ENCODE peak calls at places on chromosomes 3 and 15, in five cellular contexts. One of them, this sample, is unnamed.

GRCh38 chr3:47159153-47159552 is 4.8 kb downstream of the SETD2 start:
- DNase-seq in colonic mucosa: no peak
- DNase-seq in MM.1S: no peak
- DNase-seq in ovary: no peak
- DNase-seq in left ventricle myocardium inferior: no peak
- DNase-seq in this sample: no peak

GRCh38 chr3:141277451-141277850 is 45.8 kb downstream of the PXYLP1 start:
- DNase-seq in colonic mucosa: no peak
- DNase-seq in MM.1S: no peak
- DNase-seq in ovary: no peak
- DNase-seq in left ventricle myocardium inferior: no peak
- DNase-seq in this sample: no peak

GRCh38 chr15:74563442-74563841 is 22.4 kb downstream of the ARID3B start:
- DNase-seq in colonic mucosa: no peak
- DNase-seq in MM.1S: no peak
- DNase-seq in ovary: no peak
- DNase-seq in left ventricle myocardium inferior: no peak
- DNase-seq in this sample: no peak

GRCh38 chr3:192408007-192408655 is 319.2 kb downstream of the FGF12 start:
- DNase-seq in colonic mucosa: no peak
- DNase-seq in MM.1S: no peak
- DNase-seq in ovary: no peak
- DNase-seq in left ventricle myocardium inferior: peak
- DNase-seq in this sample: peak

GRCh38 chr3:127836004-127836882 is 13.9 kb upstream of the MGLL start:
- DNase-seq in colonic mucosa: no peak
- DNase-seq in MM.1S: peak
- DNase-seq in ovary: no peak
- DNase-seq in left ventricle myocardium inferior: no peak
- DNase-seq in this sample: no peak

GRCh38 chr3:135271562-135272290 is 476.7 kb downstream of the EPHB1 start:
- DNase-seq in colonic mucosa: no peak
- DNase-seq in MM.1S: no peak
- DNase-seq in ovary: no peak
- DNase-seq in left ventricle myocardium inferior: no peak
- DNase-seq in this sample: no peak

GRCh38 chr3:28901029-28901428 is 379.8 kb upstream of the RBMS3 start:
- DNase-seq in colonic mucosa: no peak
- DNase-seq in MM.1S: no peak
- DNase-seq in ovary: no peak
- DNase-seq in left ventricle myocardium inferior: no peak
- DNase-seq in this sample: no peak

GRCh38 chr3:185316740-185317407 is 46.1 kb upstream of the MAP3K13 start:
- DNase-seq in colonic mucosa: no peak
- DNase-seq in MM.1S: peak
- DNase-seq in ovary: no peak
- DNase-seq in left ventricle myocardium inferior: no peak
- DNase-seq in this sample: no peak

GRCh38 chr3:123660900-123661299 is 76.0 kb upstream of the HACD2 start:
- DNase-seq in colonic mucosa: peak
- DNase-seq in MM.1S: no peak
- DNase-seq in ovary: peak
- DNase-seq in left ventricle myocardium inferior: peak
- DNase-seq in this sample: peak

GRCh38 chr15:59166601-59167265 is 39.9 kb upstream of the LDHAL6B start:
- DNase-seq in colonic mucosa: no peak
- DNase-seq in MM.1S: no peak
- DNase-seq in ovary: no peak
- DNase-seq in left ventricle myocardium inferior: no peak
- DNase-seq in this sample: no peak

GRCh38 chr15:59169337-59169736 is 37.3 kb upstream of the LDHAL6B start:
- DNase-seq in colonic mucosa: no peak
- DNase-seq in MM.1S: no peak
- DNase-seq in ovary: no peak
- DNase-seq in left ventricle myocardium inferior: no peak
- DNase-seq in this sample: no peak

GRCh38 chr15:59166156-59166555 is 40.5 kb upstream of the LDHAL6B start:
- DNase-seq in colonic mucosa: no peak
- DNase-seq in MM.1S: no peak
- DNase-seq in ovary: no peak
- DNase-seq in left ventricle myocardium inferior: no peak
- DNase-seq in this sample: no peak

GRCh38 chr15:59170295-59170881 is 36.3 kb upstream of the LDHAL6B start:
- DNase-seq in colonic mucosa: peak
- DNase-seq in MM.1S: no peak
- DNase-seq in ovary: peak
- DNase-seq in left ventricle myocardium inferior: no peak
- DNase-seq in this sample: peak

DNA sequence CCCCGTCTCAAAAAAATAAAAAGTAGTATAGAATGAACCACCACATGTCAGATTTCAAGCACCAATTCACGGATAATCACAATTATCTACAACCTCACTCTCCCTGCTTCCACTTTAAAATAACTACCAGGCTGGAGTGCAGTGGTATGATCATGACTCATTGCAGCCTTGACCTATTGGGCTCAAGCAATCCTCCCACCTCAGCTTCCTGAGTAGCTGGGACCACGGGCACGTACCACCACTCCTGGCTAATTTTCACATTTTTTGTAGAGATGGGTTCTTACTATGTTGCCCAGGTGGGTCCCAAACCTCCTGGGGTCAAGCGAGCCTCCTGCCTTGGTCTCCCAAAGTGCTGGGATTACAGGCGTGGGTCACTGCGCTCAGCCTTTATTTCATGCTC is 38.1 kb upstream of the LDHAL6B start:
- DNase-seq in colonic mucosa: no peak
- DNase-seq in MM.1S: no peak
- DNase-seq in ovary: no peak
- DNase-seq in left ventricle myocardium inferior: no peak
- DNase-seq in this sample: no peak
- H3K27ac ChIP-seq in colonic mucosa: no peak
- H3K27ac ChIP-seq in MM.1S: no peak
- H3K27ac ChIP-seq in ovary: no peak
- H3K27ac ChIP-seq in left ventricle myocardium inferior: no peak
- H3K27ac ChIP-seq in this sample: peak

DNA sequence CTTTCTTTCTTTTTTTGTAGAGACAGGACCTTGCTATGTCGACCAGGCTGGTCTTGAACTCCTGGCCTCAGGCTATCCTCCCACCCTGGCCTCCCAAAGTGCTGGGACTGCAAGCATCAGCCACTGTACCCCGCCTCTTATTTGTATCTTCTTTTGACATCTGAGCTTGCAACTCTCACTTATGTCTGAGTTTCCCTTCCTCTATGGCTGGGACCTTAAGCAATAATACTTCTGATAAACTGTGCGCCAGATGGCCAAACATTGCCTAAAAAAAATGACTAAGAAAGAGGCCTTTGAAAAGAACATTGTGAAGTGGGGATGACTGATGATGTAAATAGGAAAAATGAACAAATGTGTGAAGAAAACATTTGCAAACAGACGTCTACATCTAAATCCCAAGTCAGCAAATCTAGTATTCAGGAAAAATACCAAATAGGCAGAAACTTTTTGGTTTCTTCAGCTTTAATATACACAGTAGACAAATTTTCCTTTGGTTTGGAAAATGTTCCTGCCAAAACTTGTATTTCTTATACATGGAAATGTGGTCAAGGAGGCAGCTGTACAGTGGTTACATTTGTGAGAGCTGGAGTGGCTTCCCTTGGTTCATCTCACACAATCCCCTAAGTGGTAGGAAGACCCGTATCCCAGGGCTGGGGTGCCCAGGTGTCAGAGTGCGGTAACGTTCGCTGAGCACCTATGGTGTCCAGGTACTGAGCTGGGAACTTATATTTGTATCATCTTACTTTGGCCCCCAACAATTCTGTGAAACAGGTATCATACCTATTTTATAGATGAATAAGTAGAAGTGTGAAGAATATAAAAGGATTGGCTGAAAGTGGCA is 11.6 kb upstream of the TFRC start:
- DNase-seq in colonic mucosa: no peak
- DNase-seq in MM.1S: peak
- DNase-seq in ovary: peak
- DNase-seq in left ventricle myocardium inferior: no peak
- DNase-seq in this sample: peak
- H3K27ac ChIP-seq in colonic mucosa: no peak
- H3K27ac ChIP-seq in MM.1S: peak
- H3K27ac ChIP-seq in ovary: no peak
- H3K27ac ChIP-seq in left ventricle myocardium inferior: no peak
- H3K27ac ChIP-seq in this sample: no peak

DNA sequence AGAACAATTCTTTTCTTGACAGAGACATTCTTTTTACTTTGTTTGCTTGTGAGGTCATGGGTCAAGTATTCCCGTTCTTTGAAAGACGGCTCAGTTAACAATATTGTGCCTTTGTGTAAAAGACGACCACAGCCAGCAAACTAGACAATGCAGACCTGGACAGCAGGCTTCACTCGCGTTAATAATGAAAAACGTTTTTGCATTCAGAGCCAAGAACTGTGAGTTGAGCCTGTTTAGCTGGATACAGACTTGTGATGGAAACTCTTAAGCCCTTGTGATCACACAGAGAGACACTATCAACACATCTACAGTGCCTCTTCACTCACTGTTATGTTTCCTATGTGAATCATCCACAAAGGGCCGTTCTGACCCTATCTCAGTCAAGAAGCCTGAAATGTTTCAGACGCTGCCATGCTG is 37.3 kb upstream of the CMTM7 start:
- DNase-seq in colonic mucosa: no peak
- DNase-seq in MM.1S: no peak
- DNase-seq in ovary: no peak
- DNase-seq in left ventricle myocardium inferior: no peak
- DNase-seq in this sample: no peak
- H3K27ac ChIP-seq in colonic mucosa: no peak
- H3K27ac ChIP-seq in MM.1S: no peak
- H3K27ac ChIP-seq in ovary: no peak
- H3K27ac ChIP-seq in left ventricle myocardium inferior: no peak
- H3K27ac ChIP-seq in this sample: no peak

GRCh38 chr3:194504861-194505260 is 18.1 kb upstream of the ATP13A3 start:
- DNase-seq in colonic mucosa: no peak
- DNase-seq in MM.1S: no peak
- DNase-seq in ovary: no peak
- DNase-seq in left ventricle myocardium inferior: no peak
- DNase-seq in this sample: no peak
- H3K27ac ChIP-seq in colonic mucosa: no peak
- H3K27ac ChIP-seq in MM.1S: no peak
- H3K27ac ChIP-seq in ovary: no peak
- H3K27ac ChIP-seq in left ventricle myocardium inferior: no peak
- H3K27ac ChIP-seq in this sample: no peak

GRCh38 chr15:64535460-64536243 is 75.3 kb downstream of the ZNF609 start:
- DNase-seq in colonic mucosa: no peak
- DNase-seq in MM.1S: no peak
- DNase-seq in ovary: no peak
- DNase-seq in left ventricle myocardium inferior: no peak
- DNase-seq in this sample: no peak
- H3K27ac ChIP-seq in colonic mucosa: peak
- H3K27ac ChIP-seq in MM.1S: no peak
- H3K27ac ChIP-seq in ovary: no peak
- H3K27ac ChIP-seq in left ventricle myocardium inferior: no peak
- H3K27ac ChIP-seq in this sample: no peak

GRCh38 chr15:44711356-44712107 is at the start of gene B2M:
- DNase-seq in colonic mucosa: peak
- DNase-seq in MM.1S: peak
- DNase-seq in ovary: peak
- DNase-seq in left ventricle myocardium inferior: peak
- DNase-seq in this sample: peak

GRCh38 chr15:44710236-44711088 is 661 bp downstream of the PATL2 start:
- DNase-seq in colonic mucosa: peak
- DNase-seq in MM.1S: peak
- DNase-seq in ovary: no peak
- DNase-seq in left ventricle myocardium inferior: peak
- DNase-seq in this sample: no peak

GRCh38 chr15:44711089-44711355 is at the start of gene PATL2:
- DNase-seq in colonic mucosa: no peak
- DNase-seq in MM.1S: no peak
- DNase-seq in ovary: no peak
- DNase-seq in left ventricle myocardium inferior: no peak
- DNase-seq in this sample: no peak

GRCh38 chr15:44713006-44713966 is 2.0 kb downstream of the B2M start:
- DNase-seq in colonic mucosa: no peak
- DNase-seq in MM.1S: peak
- DNase-seq in ovary: no peak
- DNase-seq in left ventricle myocardium inferior: no peak
- DNase-seq in this sample: no peak

DNA sequence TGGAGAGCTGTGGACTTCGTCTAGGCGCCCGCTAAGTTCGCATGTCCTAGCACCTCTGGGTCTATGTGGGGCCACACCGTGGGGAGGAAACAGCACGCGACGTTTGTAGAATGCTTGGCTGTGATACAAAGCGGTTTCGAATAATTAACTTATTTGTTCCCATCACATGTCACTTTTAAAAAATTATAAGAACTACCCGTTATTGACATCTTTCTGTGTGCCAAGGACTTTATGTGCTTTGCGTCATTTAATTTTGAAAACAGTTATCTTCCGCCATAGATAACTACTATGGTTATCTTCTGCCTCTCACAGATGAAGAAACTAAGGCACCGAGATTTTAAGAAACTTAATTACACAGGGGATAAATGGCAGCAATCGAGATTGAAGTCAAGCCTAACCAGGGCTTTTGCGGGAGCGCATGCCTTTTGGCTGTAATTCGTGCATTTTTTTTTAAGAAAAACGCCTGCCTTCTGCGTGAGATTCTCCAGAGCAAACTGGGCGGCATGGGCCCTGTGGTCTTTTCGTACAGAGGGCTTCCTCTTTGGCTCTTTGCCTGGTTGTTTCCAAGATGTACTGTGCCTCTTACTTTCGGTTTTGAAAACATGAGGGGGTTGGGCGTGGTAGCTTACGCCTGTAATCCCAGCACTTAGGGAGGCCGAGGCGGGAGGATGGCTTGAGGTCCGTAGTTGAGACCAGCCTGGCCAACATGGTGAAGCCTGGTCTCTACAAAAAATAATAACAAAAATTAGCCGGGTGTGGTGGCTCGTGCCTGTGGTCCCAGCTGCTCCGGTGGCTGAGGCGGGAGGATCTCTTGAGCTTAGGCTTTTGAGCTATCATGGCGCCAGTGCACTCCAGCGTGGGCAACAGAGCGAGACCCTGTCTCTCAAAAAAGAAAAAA is 1.0 kb downstream of the B2M start:
- DNase-seq in colonic mucosa: peak
- DNase-seq in MM.1S: peak
- DNase-seq in ovary: peak
- DNase-seq in left ventricle myocardium inferior: peak
- DNase-seq in this sample: peak
- H3K27ac ChIP-seq in colonic mucosa: peak
- H3K27ac ChIP-seq in MM.1S: peak
- H3K27ac ChIP-seq in ovary: peak
- H3K27ac ChIP-seq in left ventricle myocardium inferior: peak
- H3K27ac ChIP-seq in this sample: peak